ENCODE peak calls at places on chromosomes 11 and 22, in ten cellular contexts. O, Q, S, X, K, P, T, J, D and N are unnamed samples.

GRCh38 chr11:469684-470667 is 19.9 kb downstream of the PTDSS2 start:
- DNase-seq in O (peak), J (no peak), K (peak), X (peak), Q (no peak), T (no peak), P (peak), D (peak), S (peak), N (peak)

GRCh38 chr11:130103296-130103814 is 33.7 kb downstream of the APLP2 start:
- DNase-seq in S (no peak), K (peak), D (peak), X (no peak), O (peak), P (no peak), T (no peak), Q (peak), J (no peak), N (no peak)

GRCh38 chr22:17672417-17672991 is 33.9 kb downstream of the BCL2L13 start:
- DNase-seq in Q (no peak), D (no peak), S (no peak), T (no peak), K (no peak), P (no peak), X (no peak), O (no peak), J (no peak), N (no peak)

GRCh38 chr11:65172600-65172999 is 2.6 kb downstream of the SPDYC start:
- DNase-seq in T (no peak), Q (no peak), P (no peak), S (no peak), J (no peak), D (no peak), X (no peak), K (no peak), O (no peak), N (no peak)

GRCh38 chr11:94521684-94522083 is 9.4 kb downstream of the C11orf97 start:
- DNase-seq in Q (peak), S (no peak), K (peak), P (no peak), X (no peak), J (no peak), T (no peak), O (no peak), D (peak), N (no peak)

GRCh38 chr11:72058416-72059034 is 21.8 kb downstream of the NUMA1 start:
- DNase-seq in O (no peak), T (no peak), S (no peak), X (no peak), K (peak), Q (no peak), J (no peak), P (no peak), D (peak), N (no peak)

GRCh38 chr22:24027389-24027980 is 16.4 kb downstream of the CABIN1 start:
- DNase-seq in P (no peak), K (no peak), Q (no peak), J (no peak), S (no peak), X (no peak), T (no peak), D (no peak), O (no peak), N (no peak)

GRCh38 chr11:126949066-126949945 is 51.3 kb downstream of the KIRREL3 start:
- DNase-seq in T (no peak), J (no peak), O (no peak), P (no peak), S (no peak), X (no peak), D (peak), K (no peak), Q (no peak), N (no peak)

GRCh38 chr22:42114721-42115120 is 15.9 kb downstream of the CYP2D6 start:
- DNase-seq in K (peak), O (no peak), S (no peak), T (no peak), D (peak), P (no peak), J (no peak), X (no peak), Q (peak), N (no peak)

GRCh38 chr22:44618400-44618799 is 83.6 kb upstream of the PRR5 start:
- DNase-seq in P (no peak), X (no peak), T (no peak), D (no peak), K (no peak), S (no peak), Q (no peak), O (no peak), J (no peak), N (no peak)